ENCODE peak calls at places on chromosomes 3 and 15, in four cellular contexts. K is SW480, R is NCI-H1092, T is GM12891. H is an unnamed sample.

GRCh38 chr3:124142389-124142970 is 150.6 kb upstream of the ROPN1 start:
- DNase-seq in K (no peak), R (no peak), T (no peak), H (no peak)

GRCh38 chr3:194487289-194488006 is 646 bp upstream of the ATP13A3 start:
- DNase-seq in K (no peak), R (peak), T (peak), H (peak)

GRCh38 chr15:42151736-42152135 is 4.7 kb downstream of the PLA2G4F start:
- DNase-seq in K (no peak), R (no peak), T (no peak), H (peak)

GRCh38 chr3:131216801-131217200 is 164.8 kb upstream of the NUDT16 start:
- DNase-seq in K (peak), R (no peak), T (no peak), H (no peak)

GRCh38 chr3:100033814-100034490 is 80.3 kb downstream of the FILIP1L start:
- DNase-seq in K (no peak), R (no peak), T (no peak), H (no peak)

GRCh38 chr3:192920406-192920805 is 2.8 kb upstream of the MB21D2 start:
- DNase-seq in K (no peak), R (no peak), T (no peak), H (peak)

GRCh38 chr3:112042842-112043280 is 8.3 kb downstream of the TMPRSS7 start:
- DNase-seq in K (peak), R (peak), T (no peak), H (no peak)

GRCh38 chr3:153219147-153219546 is 57.1 kb downstream of the RAP2B start:
- DNase-seq in K (no peak), R (no peak), T (no peak), H (no peak)